ENCODE peak calls at places on chromosomes 12 and 14, in eight cellular contexts. U is RCC 7860, R is AG04450, P is small intestine, N is GM12865, D is tibial nerve, Z is hepatocyte, G is NCI-H187. E is an unnamed sample.

GRCh38 chr14:31283568-31284252 is 76.1 kb upstream of the HECTD1 start:
- DNase-seq in U (no peak), G (no peak), R (no peak), P (no peak), N (peak), Z (no peak), D (no peak), E (no peak)

GRCh38 chr12:95218164-95218851 is 701 bp downstream of the VEZT start:
- DNase-seq in R (no peak), D (peak), P (no peak), G (peak), N (peak), Z (no peak), U (no peak), E (peak)

GRCh38 chr12:46260153-46260912 is 8.5 kb downstream of the SLC38A1 start:
- DNase-seq in R (peak), Z (peak), D (no peak), U (no peak), P (no peak), N (no peak), G (no peak), E (peak)

GRCh38 chr14:68943107-68943506 is 36.0 kb downstream of the ACTN1 start:
- DNase-seq in N (no peak), R (no peak), D (no peak), Z (no peak), P (no peak), U (no peak), G (no peak), E (no peak)

GRCh38 chr14:44030963-44031362 is 476.1 kb downstream of the FSCB start:
- DNase-seq in R (no peak), D (no peak), N (no peak), U (no peak), G (no peak), Z (no peak), P (no peak), E (no peak)

GRCh38 chr14:34214961-34215360 is 247.1 kb downstream of the SPTSSA start:
- DNase-seq in D (no peak), P (no peak), Z (no peak), G (no peak), R (no peak), U (no peak), N (no peak), E (no peak)

GRCh38 chr12:123164222-123164621 is 13.3 kb upstream of the PITPNM2 start:
- DNase-seq in D (no peak), P (no peak), N (peak), Z (no peak), G (peak), U (peak), R (no peak), E (no peak)

GRCh38 chr12:807041-807717 is 54.8 kb downstream of the WNK1 start:
- DNase-seq in R (no peak), N (peak), U (no peak), G (no peak), D (no peak), Z (no peak), P (no peak), E (peak)

GRCh38 chr14:105974902-105975301 is 448.5 kb downstream of the TMEM121 start:
- DNase-seq in N (peak), D (no peak), G (no peak), Z (no peak), R (no peak), P (no peak), U (peak), E (no peak)

GRCh38 chr12:76260390-76260748 is 87.8 kb downstream of the BBS10 start:
- DNase-seq in U (no peak), D (no peak), G (no peak), R (no peak), N (no peak), P (no peak), Z (no peak), E (no peak)

GRCh38 chr12:64824500-64825142 is at the start of gene TBC1D30:
- DNase-seq in R (no peak), P (peak), Z (peak), U (no peak), N (peak), G (peak), D (no peak), E (peak)

GRCh38 chr12:1908758-1909157 is 9.7 kb downstream of the CACNA2D4 start:
- DNase-seq in R (no peak), N (no peak), P (no peak), Z (no peak), U (no peak), G (no peak), D (no peak), E (peak)

GRCh38 chr14:34475163-34475562 is 13.1 kb upstream of the SPTSSA start:
- DNase-seq in P (no peak), U (no peak), G (no peak), N (no peak), Z (no peak), D (no peak), R (no peak), E (no peak)

GRCh38 chr14:90874599-90874998 is 58.4 kb upstream of the TTC7B start:
- DNase-seq in Z (no peak), P (no peak), G (no peak), N (no peak), U (no peak), R (no peak), D (no peak), E (no peak)

GRCh38 chr12:8742501-8742900 is 44.7 kb downstream of the RIMKLB start:
- DNase-seq in Z (no peak), P (no peak), D (no peak), R (peak), N (no peak), G (no peak), U (no peak), E (peak)

GRCh38 chr14:103716091-103716801 is 636 bp downstream of the ZFYVE21 start:
- DNase-seq in P (peak), D (no peak), R (no peak), G (no peak), U (no peak), Z (peak), N (no peak), E (peak)

GRCh38 chr14:105299654-105300541 is 903 bp downstream of the BRF1 start:
- DNase-seq in N (peak), Z (no peak), R (no peak), D (no peak), P (no peak), U (no peak), G (no peak), E (peak)

GRCh38 chr12:72468505-72468904 is 196.3 kb downstream of the TRHDE start:
- DNase-seq in R (no peak), G (no peak), D (no peak), Z (no peak), U (no peak), N (no peak), P (no peak), E (no peak)

GRCh38 chr12:64028541-64028940 is 184.0 kb downstream of the SRGAP1 start:
- DNase-seq in Z (no peak), N (no peak), D (no peak), R (no peak), G (no peak), U (no peak), P (no peak), E (peak)

GRCh38 chr12:123634142-123634561 is 523 bp downstream of the GTF2H3 start:
- DNase-seq in R (no peak), Z (no peak), P (no peak), G (no peak), D (no peak), U (no peak), N (no peak), E (no peak)

GRCh38 chr12:96810057-96810456 is 97.0 kb upstream of the NEDD1 start:
- DNase-seq in N (no peak), Z (peak), G (no peak), U (no peak), D (no peak), R (no peak), P (no peak), E (no peak)

GRCh38 chr14:76664790-76665189 is 96.5 kb upstream of the VASH1 start:
- DNase-seq in Z (no peak), U (no peak), P (no peak), G (no peak), R (no peak), D (no peak), N (no peak), E (no peak)